ENCODE peak calls at places on chromosomes 6 and 20, in nine cellular contexts. X, P, A, M, R, K, B, E and Q are unnamed samples.

GRCh38 chr6:132198040-132198439 is 203.2 kb downstream of the MOXD1 start:
- DNase-seq in X (no peak), K (no peak), P (no peak), E (no peak), A (no peak), R (no peak), B (no peak), M (no peak), Q (no peak)

GRCh38 chr6:46410330-46410953 is 80.8 kb downstream of the RCAN2 start:
- DNase-seq in P (no peak), A (peak), X (peak), B (no peak), E (peak), M (no peak), R (no peak), K (no peak), Q (no peak)

GRCh38 chr6:29552512-29553051 is 7.0 kb downstream of the UBD start:
- DNase-seq in R (no peak), K (no peak), A (peak), P (no peak), E (peak), X (peak), B (no peak), M (peak), Q (no peak)

GRCh38 chr6:53986165-53986720 is 125.0 kb upstream of the MLIP start:
- DNase-seq in E (peak), M (peak), P (no peak), K (peak), A (peak), R (no peak), B (peak), X (peak), Q (peak)

GRCh38 chr6:77015350-77015749 is 447.9 kb downstream of the HTR1B start:
- DNase-seq in M (no peak), P (no peak), R (no peak), A (peak), B (no peak), X (no peak), K (no peak), E (no peak), Q (no peak)

GRCh38 chr20:37902504-37903313 is at the start of gene VSTM2L:
- DNase-seq in E (peak), A (peak), R (no peak), P (no peak), B (peak), K (no peak), M (peak), X (peak), Q (peak)

GRCh38 chr20:45913105-45913504 is 1.1 kb upstream of the PLTP start:
- DNase-seq in A (peak), E (no peak), B (no peak), X (peak), R (no peak), P (no peak), K (no peak), M (no peak), Q (no peak)

GRCh38 chr20:6583134-6583738 is 184.2 kb upstream of the BMP2 start:
- DNase-seq in X (peak), A (peak), R (no peak), M (peak), P (peak), B (peak), E (peak), K (peak), Q (peak)

GRCh38 chr6:152416652-152417051 is 220.5 kb downstream of the SYNE1 start:
- DNase-seq in A (no peak), E (no peak), B (no peak), M (no peak), K (no peak), P (no peak), X (no peak), R (no peak), Q (no peak)

GRCh38 chr6:121826156-121826810 is 390.8 kb downstream of the GJA1 start:
- DNase-seq in B (no peak), E (no peak), R (no peak), P (no peak), A (peak), M (peak), X (no peak), K (no peak), Q (no peak)

GRCh38 chr20:57207251-57207650 is 59.2 kb downstream of the BMP7 start:
- DNase-seq in P (no peak), M (no peak), E (no peak), B (no peak), R (no peak), K (no peak), A (no peak), X (no peak), Q (no peak)

GRCh38 chr6:75402296-75402695 is 91.3 kb downstream of the FILIP1 start:
- DNase-seq in P (no peak), K (no peak), B (no peak), R (no peak), M (no peak), A (peak), E (peak), X (peak), Q (no peak)

GRCh38 chr6:52403627-52404026 is 16.5 kb upstream of the EFHC1 start:
- DNase-seq in K (peak), P (no peak), A (peak), M (no peak), X (no peak), B (no peak), E (no peak), R (no peak), Q (no peak)

GRCh38 chr6:145071836-145072235 is 663.5 kb downstream of the EPM2A start:
- DNase-seq in B (no peak), A (peak), P (no peak), X (no peak), M (no peak), E (no peak), K (no peak), R (no peak), Q (no peak)

GRCh38 chr20:3995067-3995748 is 20.1 kb downstream of the RNF24 start:
- DNase-seq in K (no peak), E (no peak), P (no peak), M (no peak), X (no peak), A (peak), B (no peak), R (no peak), Q (no peak)

GRCh38 chr6:1382331-1382882 is 7.0 kb upstream of the FOXF2 start:
- DNase-seq in E (no peak), R (no peak), X (no peak), P (no peak), K (no peak), M (no peak), A (no peak), B (no peak), Q (no peak)

GRCh38 chr6:146943673-146944072 is 260.5 kb upstream of the STXBP5 start:
- DNase-seq in B (no peak), E (no peak), M (no peak), R (no peak), X (no peak), P (no peak), K (no peak), A (no peak), Q (no peak)

GRCh38 chr6:105509506-105510331 is 106.8 kb upstream of the PREP start:
- DNase-seq in E (no peak), P (no peak), X (no peak), K (no peak), B (peak), M (peak), A (no peak), R (no peak), Q (peak)

DNA sequence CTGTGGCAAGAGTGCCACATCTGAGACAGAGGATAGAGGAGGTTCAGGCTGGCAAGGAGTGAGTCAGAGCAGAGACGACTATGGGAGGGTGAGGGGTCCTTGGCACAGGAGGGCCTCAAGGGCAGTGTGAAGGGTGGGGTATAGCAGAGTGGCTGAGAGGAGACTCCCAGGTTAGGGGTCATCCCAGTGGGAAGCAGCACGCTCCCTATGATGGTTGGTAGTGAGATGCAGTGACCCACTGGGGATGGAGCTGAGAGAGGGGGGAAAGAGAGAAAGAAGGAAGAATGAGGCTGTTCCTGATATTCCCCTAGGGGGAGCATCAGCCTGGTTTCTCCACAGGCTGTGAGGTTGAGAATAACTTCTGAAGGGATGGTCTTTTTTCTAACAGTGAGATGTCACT is 97.4 kb downstream of the INSM1 start:
- DNase-seq in B (peak), X (no peak), M (no peak), A (no peak), E (no peak), R (no peak), P (no peak), K (no peak), Q (no peak)
- TF ChIP-seq CTCF in B (peak), X (peak), M (peak), A (peak), E (no peak), R (no peak), P (no peak), K (no peak), Q (peak)

GRCh38 chr20:53162251-53162835 is 190.2 kb downstream of the TSHZ2 start:
- DNase-seq in P (peak), X (peak), E (no peak), B (peak), K (no peak), M (peak), A (peak), R (no peak), Q (peak)
- TF ChIP-seq CTCF in P (no peak), X (peak), E (no peak), B (no peak), K (no peak), M (no peak), A (peak), R (no peak), Q (peak)

DNA sequence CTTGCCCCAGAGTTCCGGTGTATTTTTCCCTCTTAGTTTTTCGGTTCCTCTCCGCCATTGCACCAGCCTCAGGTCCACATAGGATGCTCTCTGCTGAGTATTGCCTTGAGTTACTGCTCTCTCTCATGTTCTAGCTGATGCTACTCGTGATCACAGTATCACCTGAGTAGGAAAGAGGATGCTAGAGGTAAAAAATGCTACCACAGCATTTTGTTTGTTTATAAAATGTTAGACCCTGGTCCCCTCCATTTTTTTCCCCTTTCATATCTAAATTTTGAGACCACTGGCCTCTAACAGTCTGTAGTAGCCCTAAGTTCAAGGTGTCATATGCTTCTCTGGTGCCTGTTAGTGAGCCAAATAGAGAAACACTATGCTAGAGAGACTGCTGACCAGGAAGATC is 175.5 kb downstream of the OR2B2 start:
- DNase-seq in R (no peak), M (no peak), A (no peak), E (no peak), X (no peak), P (no peak), B (no peak), K (no peak), Q (no peak)
- TF ChIP-seq CTCF in R (no peak), M (no peak), A (no peak), E (no peak), X (no peak), P (no peak), B (no peak), K (no peak), Q (no peak)

GRCh38 chr6:165930668-165931067 is 237.0 kb downstream of the TBXT start:
- DNase-seq in A (no peak), M (no peak), X (no peak), P (no peak), K (no peak), E (no peak), B (no peak), R (no peak), Q (no peak)
- TF ChIP-seq CTCF in A (no peak), M (no peak), X (no peak), P (no peak), K (no peak), E (no peak), B (no peak), R (no peak), Q (no peak)

GRCh38 chr20:50658804-50659380 is 32.5 kb downstream of the RIPOR3 start:
- DNase-seq in A (peak), B (no peak), X (no peak), R (no peak), E (no peak), M (no peak), P (no peak), K (no peak), Q (no peak)

GRCh38 chr20:50659975-50660670 is 31.2 kb downstream of the RIPOR3 start:
- DNase-seq in A (no peak), M (no peak), P (no peak), B (no peak), K (no peak), X (no peak), E (no peak), R (no peak), Q (no peak)

GRCh38 chr20:50664248-50664647 is 27.1 kb downstream of the RIPOR3 start:
- DNase-seq in P (no peak), A (no peak), B (no peak), M (no peak), E (no peak), X (no peak), R (no peak), K (no peak), Q (no peak)

GRCh38 chr20:50666709-50667310 is 24.5 kb downstream of the RIPOR3 start:
- DNase-seq in M (no peak), P (no peak), R (no peak), A (no peak), X (no peak), K (no peak), E (no peak), B (no peak), Q (no peak)

GRCh38 chr20:50663095-50663821 is 28.1 kb downstream of the RIPOR3 start:
- DNase-seq in K (no peak), X (peak), A (peak), R (no peak), E (no peak), B (no peak), P (peak), M (peak), Q (no peak)
- TF ChIP-seq CTCF in K (no peak), X (peak), A (peak), R (no peak), E (no peak), B (no peak), P (peak), M (peak), Q (peak)